ENCODE peak calls at places on chromosomes 6 and 20, in four cellular contexts. One of them, this sample, is unnamed.

GRCh38 chr6:159819932-159820640 is 20.0 kb downstream of the PNLDC1 start:
- DNase-seq in GM12878: no peak
- DNase-seq in HepG2: no peak
- DNase-seq in K562: no peak
- DNase-seq in this sample: no peak

GRCh38 chr6:20409427-20409971 is 7.8 kb downstream of the E2F3 start:
- DNase-seq in HepG2: no peak
- DNase-seq in K562: peak; percentile 87
- DNase-seq in GM12878: peak; percentile 75
- DNase-seq in this sample: peak; percentile 50

GRCh38 chr6:44667668-44668390 is 280.3 kb downstream of the CDC5L start:
- DNase-seq in HepG2: peak; percentile 39
- DNase-seq in GM12878: no peak
- DNase-seq in K562: peak; percentile 54
- DNase-seq in this sample: no peak

GRCh38 chr6:116840091-116840490 is 11.2 kb upstream of the GPRC6A start:
- DNase-seq in GM12878: no peak
- DNase-seq in K562: peak; percentile 30
- DNase-seq in HepG2: no peak
- DNase-seq in this sample: no peak

GRCh38 chr6:44272529-44272928 is 2.3 kb downstream of the TMEM151B start:
- DNase-seq in GM12878: no peak
- DNase-seq in HepG2: no peak
- DNase-seq in K562: no peak
- DNase-seq in this sample: no peak

GRCh38 chr6:18400831-18401446 is 13.8 kb downstream of the RNF144B start:
- DNase-seq in GM12878: peak; percentile 53
- DNase-seq in HepG2: no peak
- DNase-seq in K562: no peak
- DNase-seq in this sample: peak; percentile 92

GRCh38 chr20:4227085-4227821 is 211.9 kb upstream of the RNF24 start:
- DNase-seq in GM12878: no peak
- DNase-seq in HepG2: peak; percentile 68
- DNase-seq in K562: peak; percentile 53
- DNase-seq in this sample: no peak

GRCh38 chr6:88870728-88871330 is 92.6 kb downstream of the RNGTT start:
- DNase-seq in HepG2: peak; percentile 50
- DNase-seq in GM12878: peak; percentile 39
- DNase-seq in K562: peak; percentile 75
- DNase-seq in this sample: peak; percentile 69

GRCh38 chr20:11083841-11084240 is 410.0 kb upstream of the JAG1 start:
- DNase-seq in HepG2: no peak
- DNase-seq in K562: no peak
- DNase-seq in GM12878: no peak
- DNase-seq in this sample: no peak

GRCh38 chr20:39181490-39181889 is 219.3 kb downstream of the DHX35 start:
- DNase-seq in GM12878: no peak
- DNase-seq in K562: no peak
- DNase-seq in HepG2: no peak
- DNase-seq in this sample: no peak

GRCh38 chr6:8539446-8539845 is 104.1 kb upstream of the SLC35B3 start:
- DNase-seq in K562: peak; percentile 2
- DNase-seq in GM12878: no peak
- DNase-seq in HepG2: peak; percentile 28
- DNase-seq in this sample: no peak

GRCh38 chr6:39543950-39544349 is 181.3 kb downstream of the KIF6 start:
- DNase-seq in GM12878: no peak
- DNase-seq in K562: no peak
- DNase-seq in HepG2: no peak
- DNase-seq in this sample: no peak

GRCh38 chr6:41591859-41592502 is 45.8 kb downstream of the FOXP4 start:
- DNase-seq in HepG2: peak; percentile 65
- DNase-seq in GM12878: peak; percentile 9
- DNase-seq in K562: peak; percentile 80
- DNase-seq in this sample: peak; percentile 73

GRCh38 chr6:37145443-37145842 is 24.5 kb upstream of the PIM1 start:
- DNase-seq in HepG2: no peak
- DNase-seq in K562: no peak
- DNase-seq in GM12878: no peak
- DNase-seq in this sample: no peak

GRCh38 chr6:45658958-45659357 is 281.2 kb upstream of the SUPT3H start:
- DNase-seq in HepG2: no peak
- DNase-seq in K562: no peak
- DNase-seq in GM12878: no peak
- DNase-seq in this sample: no peak

GRCh38 chr20:63295422-63295821 is 2.4 kb downstream of the COL20A1 start:
- DNase-seq in GM12878: no peak
- DNase-seq in K562: no peak
- DNase-seq in HepG2: no peak
- DNase-seq in this sample: no peak

GRCh38 chr6:164378330-164378729 is 931.1 kb downstream of the C6orf118 start:
- DNase-seq in GM12878: no peak
- DNase-seq in HepG2: no peak
- DNase-seq in K562: no peak
- DNase-seq in this sample: no peak

GRCh38 chr20:57680131-57680716 is 29.6 kb downstream of the PMEPA1 start:
- DNase-seq in K562: no peak
- DNase-seq in HepG2: no peak
- DNase-seq in GM12878: peak; percentile 86
- DNase-seq in this sample: no peak

GRCh38 chr6:36735110-36735971 is 37.7 kb downstream of the RAB44 start:
- DNase-seq in GM12878: no peak
- DNase-seq in K562: no peak
- DNase-seq in HepG2: no peak
- DNase-seq in this sample: peak; percentile 68

GRCh38 chr20:3890999-3891929 is 2.1 kb downstream of the PANK2 start:
- DNase-seq in GM12878: no peak
- DNase-seq in K562: no peak
- DNase-seq in HepG2: no peak
- DNase-seq in this sample: no peak

GRCh38 chr20:61731363-61732181 is 334.1 kb downstream of the TAF4 start:
- DNase-seq in GM12878: no peak
- DNase-seq in K562: no peak
- DNase-seq in HepG2: no peak
- DNase-seq in this sample: no peak

GRCh38 chr6:68834561-68834960 is 199.5 kb downstream of the ADGRB3 start:
- DNase-seq in K562: peak; percentile 54
- DNase-seq in GM12878: no peak
- DNase-seq in HepG2: no peak
- DNase-seq in this sample: no peak

GRCh38 chr20:23050847-23051627 is 1.6 kb upstream of the THBD start:
- DNase-seq in GM12878: no peak
- DNase-seq in HepG2: no peak
- DNase-seq in K562: peak; percentile 92
- DNase-seq in this sample: peak; percentile 94

GRCh38 chr6:32700391-32701040 is 34.1 kb upstream of the HLA-DQB1 start:
- DNase-seq in GM12878: no peak
- DNase-seq in K562: peak; percentile 72
- DNase-seq in HepG2: peak; percentile 56
- DNase-seq in this sample: peak; percentile 67

GRCh38 chr20:51156041-51156795 is 133.3 kb upstream of the KCNG1 start:
- DNase-seq in K562: no peak
- DNase-seq in GM12878: no peak
- DNase-seq in HepG2: no peak
- DNase-seq in this sample: no peak

GRCh38 chr6:81969814-81970213 is 217.3 kb upstream of the TENT5A start:
- DNase-seq in HepG2: no peak
- DNase-seq in K562: peak; percentile 16
- DNase-seq in GM12878: no peak
- DNase-seq in this sample: no peak

GRCh38 chr20:1631309-1632227 is 11.8 kb upstream of the SIRPB1 start:
- DNase-seq in HepG2: no peak
- DNase-seq in K562: no peak
- DNase-seq in GM12878: no peak
- DNase-seq in this sample: no peak

GRCh38 chr6:14799928-14800327 is 445.9 kb upstream of the JARID2 start:
- DNase-seq in GM12878: peak; percentile 34
- DNase-seq in HepG2: peak; percentile 50
- DNase-seq in K562: peak; percentile 85
- DNase-seq in this sample: peak; percentile 8

GRCh38 chr20:19976595-19977372 is 40.4 kb upstream of the NAA20 start:
- DNase-seq in K562: no peak
- DNase-seq in GM12878: no peak
- DNase-seq in HepG2: peak; percentile 90
- DNase-seq in this sample: peak; percentile 49

GRCh38 chr20:35791823-35792222 is 20.0 kb downstream of the PHF20 start:
- DNase-seq in K562: no peak
- DNase-seq in HepG2: no peak
- DNase-seq in GM12878: no peak
- DNase-seq in this sample: no peak

GRCh38 chr20:34771680-34772081 is 53.8 kb downstream of the NCOA6 start:
- DNase-seq in HepG2: no peak
- DNase-seq in K562: no peak
- DNase-seq in GM12878: no peak
- DNase-seq in this sample: no peak

GRCh38 chr6:44533221-44533820 is 145.8 kb downstream of the CDC5L start:
- DNase-seq in GM12878: no peak
- DNase-seq in HepG2: no peak
- DNase-seq in K562: no peak
- DNase-seq in this sample: no peak

GRCh38 chr20:49768204-49769124 is 44.2 kb upstream of the SLC9A8 start:
- DNase-seq in HepG2: peak; percentile 100
- DNase-seq in GM12878: peak; percentile 31
- DNase-seq in K562: no peak
- DNase-seq in this sample: peak; percentile 92

GRCh38 chr6:122712864-122713612 is 66.5 kb upstream of the FABP7 start:
- DNase-seq in K562: peak; percentile 23
- DNase-seq in HepG2: no peak
- DNase-seq in GM12878: no peak
- DNase-seq in this sample: no peak

DNA sequence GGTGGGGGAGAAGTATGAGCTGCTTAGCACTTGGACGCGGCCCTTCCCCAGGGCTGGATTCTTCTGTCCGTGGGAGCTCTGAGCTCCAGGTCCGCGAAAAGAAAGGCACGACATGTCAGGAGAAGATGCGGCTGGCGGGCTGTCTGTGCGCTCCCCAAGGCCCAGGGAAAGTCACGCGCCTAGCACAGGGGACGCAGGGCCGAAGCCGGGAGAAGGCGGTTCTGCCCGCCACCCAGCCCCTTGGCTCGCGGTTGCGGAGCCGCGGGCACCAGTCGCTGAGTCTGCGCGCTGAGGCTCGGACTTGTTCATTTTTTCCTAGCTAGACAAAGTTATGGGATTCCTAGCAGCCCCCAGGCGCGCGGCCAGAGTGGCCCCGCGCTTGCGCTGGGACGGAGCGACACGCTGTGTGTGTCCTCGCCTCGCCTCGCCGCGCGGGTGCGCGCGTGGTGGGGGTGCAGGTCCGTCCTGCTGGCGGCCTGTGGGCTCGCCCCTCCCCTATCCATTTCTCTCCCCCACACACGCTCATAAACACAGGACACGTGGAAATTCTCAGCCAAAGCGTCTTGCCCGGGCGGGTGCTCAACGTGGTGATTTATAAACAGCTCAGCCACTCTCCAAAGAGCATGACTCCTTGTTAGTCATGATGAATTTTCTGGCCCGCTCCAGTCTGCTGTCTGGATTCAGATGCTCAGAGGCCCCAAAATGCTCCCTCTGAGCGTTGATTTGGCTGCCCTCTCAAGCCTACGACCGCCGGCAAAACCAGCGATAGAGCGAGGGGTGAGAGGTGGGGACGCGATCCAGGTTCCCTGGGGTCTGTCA is 1.9 kb upstream of the POU3F2 start:
- DNase-seq in GM12878: no peak
- DNase-seq in K562: no peak
- DNase-seq in HepG2: no peak
- DNase-seq in this sample: no peak
- H3K9ac ChIP-seq in GM12878: no peak overlapping the region
- H3K9ac ChIP-seq in K562: no peak overlapping the region
- H3K9ac ChIP-seq in HepG2: no peak overlapping the region
- H3K9ac ChIP-seq in this sample: no peak overlapping the region

GRCh38 chr6:152160346-152160745 is 352.9 kb downstream of the ESR1 start:
- DNase-seq in K562: no peak
- DNase-seq in GM12878: peak; percentile 69
- DNase-seq in HepG2: no peak
- DNase-seq in this sample: peak; percentile 12
- TF ChIP-seq MYC in K562: no peak
- TF ChIP-seq MYC in GM12878: no peak
- TF ChIP-seq MYC in HepG2: no peak
- TF ChIP-seq MYC in this sample: no peak

DNA sequence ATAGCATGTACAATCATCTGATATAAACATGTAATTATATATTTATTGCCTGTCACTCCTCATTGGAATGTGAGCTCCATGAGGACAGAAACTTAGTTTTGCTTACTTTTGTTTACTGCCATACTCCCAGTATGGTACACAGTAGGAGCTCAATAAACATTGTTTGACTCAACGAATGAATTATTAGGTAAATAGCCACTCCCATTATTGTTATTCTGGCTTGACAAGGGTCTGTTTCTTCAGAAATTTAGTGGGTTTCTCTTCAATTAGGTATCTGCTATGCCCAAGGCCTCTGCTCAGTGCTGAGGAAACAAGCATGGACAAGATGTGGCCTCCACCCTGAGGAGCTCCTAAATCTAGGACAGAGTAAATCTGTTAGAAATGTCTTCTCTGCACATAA is 6.3 kb downstream of the BCL2L1 start:
- DNase-seq in HepG2: no peak
- DNase-seq in GM12878: no peak
- DNase-seq in K562: no peak
- DNase-seq in this sample: no peak
- H3K9ac ChIP-seq in HepG2: peak overlapping the region; percentile 58
- H3K9ac ChIP-seq in GM12878: peak overlapping the region; percentile 28
- H3K9ac ChIP-seq in K562: no peak overlapping the region
- H3K9ac ChIP-seq in this sample: no peak overlapping the region

DNA sequence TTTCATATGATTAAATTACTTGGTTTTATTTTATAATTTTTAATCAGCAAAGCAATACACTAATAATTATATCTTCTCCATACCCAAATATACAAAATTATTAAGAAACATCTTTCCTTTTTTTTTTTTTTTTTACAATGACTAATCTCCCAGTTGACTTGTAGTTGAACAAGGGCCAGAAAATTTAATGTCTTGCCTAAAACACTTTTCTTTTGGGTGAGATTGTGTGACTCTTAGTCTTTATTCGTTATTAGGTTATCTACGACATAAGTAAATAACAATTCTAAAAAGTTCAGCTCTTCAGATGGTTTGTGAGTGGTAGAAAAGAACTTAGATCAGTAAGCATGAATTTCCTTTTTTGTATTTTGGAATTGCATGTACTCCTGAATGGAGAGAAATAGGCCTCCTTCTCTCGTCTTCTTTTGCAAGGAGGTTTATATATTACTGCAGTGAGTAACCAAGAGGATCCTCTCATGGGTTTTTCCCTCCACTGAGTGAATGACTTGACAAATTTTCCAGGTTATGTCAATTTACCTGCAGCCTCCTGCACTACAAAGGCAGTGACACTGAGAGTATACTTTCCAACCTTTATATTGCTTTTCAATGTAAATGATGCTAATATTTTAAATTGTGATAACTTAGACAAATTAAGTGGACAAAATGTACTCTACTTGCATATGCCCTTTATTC is 364.5 kb upstream of the CITED2 start:
- DNase-seq in GM12878: no peak
- DNase-seq in HepG2: no peak
- DNase-seq in K562: no peak
- DNase-seq in this sample: no peak
- TF ChIP-seq MYC in GM12878: no peak
- TF ChIP-seq MYC in HepG2: no peak
- TF ChIP-seq MYC in K562: no peak
- TF ChIP-seq MYC in this sample: no peak